ENCODE peak calls at places on chromosomes 2 and 18, in eight cellular contexts. D is naive thymus-derived CD4-positive, alpha-beta T cell; V is right cardiac atrium; O is K562; T is fibroblast of lung; G is CD8-positive, alpha-beta T cell; H is sigmoid colon; B is psoas muscle. Q is an unnamed sample.

GRCh38 chr2:11784310-11784709 is 37.9 kb downstream of the LPIN1 start:
- DNase-seq in D (no peak), V (no peak), O (no peak), T (no peak), G (no peak), H (no peak), B (no peak), Q (no peak)

GRCh38 chr2:62817995-62818713 is 112.6 kb downstream of the EHBP1 start:
- DNase-seq in D (no peak), V (no peak), O (no peak), T (peak), G (no peak), H (no peak), B (no peak), Q (no peak)

GRCh38 chr18:8816233-8816632 is 110.9 kb downstream of the MTCL1 start:
- DNase-seq in D (no peak), V (no peak), O (no peak), T (peak), G (no peak), H (no peak), B (no peak), Q (no peak)

GRCh38 chr2:172985139-172985874 is 90.3 kb upstream of the MAP3K20 start:
- DNase-seq in D (no peak), V (no peak), O (no peak), T (peak), G (no peak), H (no peak), B (peak), Q (no peak)

GRCh38 chr2:167599228-167599627 is 648.2 kb downstream of the STK39 start:
- DNase-seq in D (no peak), V (no peak), O (no peak), T (no peak), G (no peak), H (no peak), B (no peak), Q (no peak)

GRCh38 chr2:232299084-232299483 is 79.5 kb upstream of the ALPP start:
- DNase-seq in D (no peak), V (no peak), O (no peak), T (no peak), G (peak), H (no peak), B (no peak), Q (no peak)

GRCh38 chr2:44742054-44742453 is 199.4 kb upstream of the SIX3 start:
- DNase-seq in D (no peak), V (no peak), O (no peak), T (no peak), G (no peak), H (no peak), B (no peak), Q (no peak)

GRCh38 chr2:118046628-118047210 is 32.8 kb upstream of the CCDC93 start:
- DNase-seq in D (no peak), V (no peak), O (peak), T (peak), G (no peak), H (no peak), B (no peak), Q (peak)

GRCh38 chr18:58015045-58015444 is 29.0 kb upstream of the NEDD4L start:
- DNase-seq in D (no peak), V (no peak), O (no peak), T (no peak), G (no peak), H (no peak), B (no peak), Q (no peak)

GRCh38 chr2:64987001-64987962 is 1.9 kb upstream of the SLC1A4 start:
- DNase-seq in D (no peak), V (no peak), O (no peak), T (peak), G (no peak), H (no peak), B (no peak), Q (peak)

GRCh38 chr2:208545398-208546042 is 138.9 kb downstream of the PTH2R start:
- DNase-seq in D (no peak), V (no peak), O (no peak), T (no peak), G (no peak), H (no peak), B (no peak), Q (no peak)

DNA sequence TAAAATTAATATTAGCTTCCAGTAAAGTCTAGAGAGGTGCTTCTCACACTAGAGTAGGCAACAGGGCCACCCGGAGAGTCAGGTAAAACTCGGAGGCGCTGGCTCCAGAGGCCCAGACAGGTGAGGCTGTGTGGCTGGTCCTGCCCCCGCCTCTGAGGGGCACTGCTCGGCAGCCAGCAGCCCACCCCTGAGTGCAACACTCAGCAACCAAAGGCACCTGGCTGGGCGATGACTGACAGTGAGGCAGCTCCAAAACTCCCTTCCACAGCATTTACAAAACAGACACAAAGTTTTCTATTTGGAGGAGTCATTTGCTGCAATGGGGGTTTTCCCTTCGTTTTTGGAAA is 138.8 kb upstream of the ID2 start:
- DNase-seq in D (no peak), V (no peak), O (no peak), T (no peak), G (no peak), H (no peak), B (no peak), Q (no peak)
- H3K27ac ChIP-seq in D (no peak), V (no peak), O (no peak), T (no peak), G (peak), H (peak), B (peak), Q (no peak)

GRCh38 chr18:21146016-21146415 is 34.4 kb upstream of the ROCK1 start:
- DNase-seq in D (no peak), V (no peak), O (no peak), T (no peak), G (no peak), H (no peak), B (no peak), Q (peak)

GRCh38 chr18:21145371-21145770 is 33.8 kb upstream of the ROCK1 start:
- DNase-seq in D (no peak), V (no peak), O (no peak), T (no peak), G (no peak), H (no peak), B (no peak), Q (no peak)

GRCh38 chr18:21141678-21142422 is 30.2 kb upstream of the ROCK1 start:
- DNase-seq in D (no peak), V (no peak), O (no peak), T (no peak), G (no peak), H (no peak), B (no peak), Q (peak)
- H3K27ac ChIP-seq in D (no peak), V (no peak), O (no peak), T (no peak), G (no peak), H (peak), B (no peak), Q (peak)

GRCh38 chr18:55585050-55585449 is 2.9 kb downstream of the TCF4 start:
- DNase-seq in D (no peak), V (no peak), O (no peak), T (peak), G (no peak), H (no peak), B (no peak), Q (no peak)
- H3K27ac ChIP-seq in D (no peak), V (no peak), O (no peak), T (peak), G (no peak), H (peak), B (peak), Q (no peak)

DNA sequence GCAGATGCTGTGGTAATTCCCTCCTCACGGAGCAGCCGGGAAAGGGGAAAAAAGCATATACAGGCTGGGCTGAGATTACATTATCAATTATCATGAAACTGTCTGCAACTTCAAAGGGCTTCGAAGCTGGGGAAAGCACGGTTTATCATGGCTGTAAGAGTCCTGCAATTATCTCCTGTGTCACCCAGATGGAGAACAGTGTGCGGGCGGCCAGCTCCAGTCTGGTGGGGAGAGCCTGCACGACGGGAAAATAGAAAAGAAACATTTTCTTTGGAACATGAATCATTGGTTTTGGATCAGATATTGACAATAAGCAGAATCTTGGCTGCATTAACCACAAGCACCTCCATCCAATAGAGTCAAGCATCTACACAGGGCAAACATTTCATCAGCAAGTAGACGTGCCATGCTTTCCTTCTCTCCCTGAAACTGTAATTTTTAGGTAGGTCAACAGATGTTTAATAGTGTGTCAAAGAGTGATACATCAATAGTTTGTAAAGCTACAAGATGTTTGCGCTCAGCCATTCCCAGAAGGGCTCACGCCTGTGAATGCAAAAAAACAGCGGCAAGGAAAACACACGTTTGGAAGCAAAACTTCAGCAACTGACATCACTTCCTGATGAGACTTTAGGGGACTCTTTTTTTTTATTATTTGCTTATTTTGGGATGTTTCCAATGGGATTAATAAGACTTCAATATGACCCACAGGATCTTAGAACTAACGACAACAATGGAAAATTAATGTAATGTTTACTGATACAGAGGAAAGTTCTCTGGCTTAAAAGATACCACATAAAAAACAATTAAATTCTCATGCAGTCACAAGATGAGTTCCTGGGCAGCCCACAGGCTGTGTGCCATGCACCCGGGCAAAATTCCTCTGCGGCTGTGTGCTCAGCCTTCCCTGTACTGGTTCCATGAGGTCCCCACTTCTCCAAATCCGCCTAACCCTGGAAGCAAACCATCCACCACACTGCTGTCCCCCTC is 111.0 kb upstream of the SALL3 start:
- DNase-seq in D (no peak), V (peak), O (no peak), T (no peak), G (no peak), H (no peak), B (no peak), Q (no peak)
- H3K27ac ChIP-seq in D (no peak), V (no peak), O (no peak), T (no peak), G (no peak), H (no peak), B (no peak), Q (no peak)

GRCh38 chr2:38740851-38741541 is 10.2 kb downstream of the SRSF7 start:
- DNase-seq in D (no peak), V (no peak), O (no peak), T (peak), G (no peak), H (no peak), B (peak), Q (peak)
- H3K27ac ChIP-seq in D (no peak), V (no peak), O (no peak), T (no peak), G (no peak), H (peak), B (no peak), Q (peak)